ENCODE peak calls at places on chromosomes 3 and 15, in nine cellular contexts. M is ovary; P is uterus; H is brain microvascular endothelial cell; E is cardiac muscle cell; O is fibroblast of lung; F is CD8-positive, alpha-beta memory T cell; X is OCI-LY7; R is left ventricle myocardium inferior. G is an unnamed sample.

GRCh38 chr15:100002091-100002620 is 268.9 kb upstream of the LYSMD4 start:
- DNase-seq in M (no peak), P (no peak), H (no peak), E (no peak), O (no peak), F (no peak), X (no peak), R (no peak), G (no peak)

GRCh38 chr3:138097192-138097829 is 18.1 kb downstream of the DZIP1L start:
- DNase-seq in M (no peak), P (no peak), H (no peak), E (no peak), O (no peak), F (no peak), X (no peak), R (no peak), G (no peak)

GRCh38 chr3:124007186-124007585 is 15.3 kb upstream of the ROPN1 start:
- DNase-seq in M (no peak), P (no peak), H (no peak), E (no peak), O (peak; percentile 62), F (no peak), X (no peak), R (no peak), G (peak; percentile 26)

GRCh38 chr3:103056552-103056951 is 621.7 kb downstream of the ZPLD1 start:
- DNase-seq in M (no peak), P (no peak), H (no peak), E (no peak), O (no peak), F (no peak), X (no peak), R (no peak), G (no peak)

GRCh38 chr3:4376499-4376898 is 73.3 kb downstream of the SETMAR start:
- DNase-seq in M (no peak), P (no peak), H (no peak), E (no peak), O (peak; percentile 33), F (no peak), X (no peak), R (no peak), G (no peak)

GRCh38 chr15:30933293-30933692 is 29.6 kb downstream of the FAN1 start:
- DNase-seq in M (no peak), P (no peak), H (no peak), E (no peak), O (no peak), F (no peak), X (no peak), R (no peak), G (no peak)

GRCh38 chr3:16897254-16897926 is 12.6 kb downstream of the PLCL2 start:
- DNase-seq in M (peak; percentile 30), P (no peak), H (no peak), E (no peak), O (no peak), F (no peak), X (peak; percentile 91), R (no peak), G (no peak)

GRCh38 chr3:99895706-99896441 is 78.2 kb downstream of the CMSS1 start:
- DNase-seq in M (no peak), P (no peak), H (peak; percentile 83), E (no peak), O (peak; percentile 94), F (no peak), X (no peak), R (no peak), G (peak; percentile 58)

GRCh38 chr3:27666708-27667107 is 55.4 kb downstream of the EOMES start:
- DNase-seq in M (peak; percentile 48), P (peak; percentile 19), H (peak; percentile 87), E (peak; percentile 9), O (peak; percentile 78), F (no peak), X (peak; percentile 6), R (peak; percentile 56), G (peak; percentile 76)

GRCh38 chr3:14577897-14578296 is 37.8 kb upstream of the GRIP2 start:
- DNase-seq in M (no peak), P (no peak), H (no peak), E (no peak), O (no peak), F (no peak), X (no peak), R (no peak), G (no peak)

GRCh38 chr15:46034755-46035154 is 399.9 kb downstream of the SQOR start:
- DNase-seq in M (no peak), P (no peak), H (no peak), E (no peak), O (no peak), F (no peak), X (no peak), R (no peak), G (no peak)

DNA sequence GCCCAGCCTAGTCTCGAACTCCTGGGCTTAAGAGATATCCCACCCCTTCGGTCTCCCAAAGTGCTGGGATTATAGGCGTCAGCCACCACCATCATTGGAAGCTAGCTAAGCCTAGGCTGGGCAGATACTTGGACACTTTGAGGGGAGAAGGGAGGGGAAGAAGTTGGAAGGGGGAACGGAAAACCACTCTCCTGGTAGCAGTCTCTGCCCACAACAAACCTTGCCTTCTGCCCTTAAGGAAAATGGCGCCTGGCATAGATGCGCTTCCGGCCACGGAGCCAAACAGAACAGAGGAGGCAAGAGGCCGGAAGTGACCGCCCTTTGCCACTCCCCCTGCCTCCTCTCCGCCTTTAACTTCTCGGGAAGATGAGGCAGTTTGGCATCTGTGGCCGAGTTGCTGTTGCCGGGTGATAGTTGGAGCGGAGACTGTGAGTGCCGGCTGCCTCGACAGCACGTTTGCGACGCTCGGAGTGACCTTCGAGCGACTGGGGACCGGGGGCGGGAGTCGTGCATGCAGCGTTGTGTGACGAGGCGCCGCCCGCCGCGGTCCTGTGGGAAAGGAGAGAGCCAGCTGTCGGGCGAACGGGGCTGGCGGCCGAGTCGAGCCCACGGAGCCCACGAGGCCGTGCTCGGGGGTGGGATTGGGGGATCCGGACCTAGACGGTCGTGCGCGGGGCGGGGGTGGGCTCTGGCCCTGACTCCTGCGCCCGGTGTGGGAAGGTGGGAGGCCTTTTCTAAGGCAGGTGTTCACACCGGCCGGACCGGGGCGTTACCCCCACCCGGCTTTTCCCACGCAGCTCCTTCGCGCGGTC is at the start of gene MFN1:
- DNase-seq in M (peak; percentile 92), P (peak; percentile 95), H (peak; percentile 94), E (peak; percentile 94), O (peak; percentile 95), F (peak; percentile 86), X (peak; percentile 93), R (peak; percentile 94), G (peak; percentile 90)
- H3K4me3 ChIP-seq in M (peak within 1 kb of the TSS; percentile 80), P (peak within 1 kb of the TSS; percentile 75), H (peak within 1 kb of the TSS; percentile 86), E (peak within 1 kb of the TSS; percentile 67), O (peak within 1 kb of the TSS; percentile 84), F (peak within 1 kb of the TSS; percentile 94), X (peak within 1 kb of the TSS; percentile 76), R (peak within 1 kb of the TSS; percentile 89), G (peak within 1 kb of the TSS; percentile 79)

DNA sequence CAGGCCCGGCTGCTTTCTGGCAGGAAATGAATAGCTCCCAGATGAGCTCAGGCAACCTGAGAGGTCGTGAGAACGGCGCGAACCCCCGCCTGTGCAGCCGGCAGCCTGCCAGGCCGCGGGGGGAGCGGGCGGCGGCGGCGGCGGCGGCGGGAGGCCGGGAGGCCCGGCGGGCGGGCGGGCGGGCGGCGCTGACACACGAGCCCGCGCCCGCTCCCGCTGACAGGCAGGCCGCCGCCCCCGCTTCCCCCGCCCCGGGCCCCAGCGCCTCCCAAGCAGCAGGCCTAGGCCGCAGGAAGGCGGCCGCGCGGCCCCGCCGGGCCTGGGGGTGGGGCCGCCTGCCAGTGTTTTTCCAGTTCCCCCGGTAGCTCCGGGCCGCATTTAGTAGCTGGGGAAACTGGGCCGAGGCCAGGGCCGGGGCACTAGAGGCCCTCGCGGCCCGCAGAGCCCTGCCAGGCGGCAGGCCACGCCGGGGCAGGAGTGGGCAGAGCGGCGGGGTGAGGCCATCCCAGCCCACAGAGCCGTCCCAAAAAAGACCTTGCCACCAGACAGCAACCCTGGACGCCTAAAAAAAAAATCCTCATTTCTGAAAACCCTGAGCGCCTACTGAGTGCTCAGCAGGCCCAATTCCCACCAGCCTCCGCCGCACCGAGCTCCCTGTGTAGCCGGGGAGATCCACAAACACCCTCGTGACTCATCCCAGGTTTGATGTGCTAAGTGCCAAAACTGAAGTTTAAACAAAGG is 5.6 kb downstream of the HES1 start:
- DNase-seq in M (peak; percentile 93), P (peak; percentile 92), H (peak; percentile 91), E (peak; percentile 91), O (peak; percentile 95), F (peak; percentile 22), X (peak; percentile 62), R (peak; percentile 94), G (peak; percentile 84)
- H3K27ac ChIP-seq in M (peak overlapping the region; percentile 96), P (peak overlapping the region; percentile 99), H (peak overlapping the region; percentile 100), E (peak overlapping the region; percentile 99), O (peak overlapping the region; percentile 77), F (peak overlapping the region; percentile 55), X (no peak overlapping the region), R (peak overlapping the region; percentile 99), G (peak overlapping the region; percentile 97)

GRCh38 chr3:194326192-194327029 is 24.7 kb downstream of the CPN2 start:
- DNase-seq in M (no peak), P (no peak), H (no peak), E (no peak), O (peak; percentile 54), F (no peak), X (no peak), R (no peak), G (peak; percentile 35)

GRCh38 chr3:194327414-194328079 is 23.6 kb downstream of the CPN2 start:
- DNase-seq in M (no peak), P (no peak), H (no peak), E (no peak), O (peak; percentile 57), F (no peak), X (no peak), R (no peak), G (no peak)

GRCh38 chr3:194329566-194329965 is 21.6 kb downstream of the CPN2 start:
- DNase-seq in M (no peak), P (no peak), H (no peak), E (no peak), O (no peak), F (no peak), X (no peak), R (no peak), G (peak; percentile 94)

GRCh38 chr3:194327030-194327413 is 24.1 kb downstream of the CPN2 start:
- DNase-seq in M (no peak), P (no peak), H (no peak), E (no peak), O (no peak), F (no peak), X (no peak), R (no peak), G (no peak)

GRCh38 chr3:194328080-194328571 is 23.0 kb downstream of the CPN2 start:
- DNase-seq in M (no peak), P (no peak), H (peak; percentile 28), E (no peak), O (peak; percentile 85), F (peak; percentile 20), X (no peak), R (no peak), G (peak; percentile 48)
- H3K4me3 ChIP-seq in M (no peak overlapping the region), P (no peak overlapping the region), H (no peak overlapping the region), E (no peak overlapping the region), O (no peak overlapping the region), F (no peak overlapping the region), X (no peak overlapping the region), R (no peak overlapping the region), G (peak overlapping the region; percentile 55)

GRCh38 chr15:92733090-92733933 is 77.7 kb upstream of the FAM174B start:
- DNase-seq in M (no peak), P (no peak), H (no peak), E (no peak), O (no peak), F (no peak), X (no peak), R (no peak), G (no peak)

GRCh38 chr15:92733934-92734521 is 78.5 kb upstream of the FAM174B start:
- DNase-seq in M (peak; percentile 61), P (peak; percentile 25), H (no peak), E (no peak), O (peak; percentile 55), F (no peak), X (no peak), R (peak; percentile 21), G (no peak)
- H3K27ac ChIP-seq in M (peak overlapping the region; percentile 86), P (no peak overlapping the region), H (no peak overlapping the region), E (no peak overlapping the region), O (no peak overlapping the region), F (no peak overlapping the region), X (no peak overlapping the region), R (peak overlapping the region; percentile 80), G (no peak overlapping the region)